ENCODE peak calls at places on chromosomes 2 and 18, in four cellular contexts. X is breast epithelium, C is endothelial cell of umbilical vein, L is HCT116. R is an unnamed sample.

GRCh38 chr2:181673178-181673577 is 7.1 kb downstream of the NEUROD1 start:
- DNase-seq in X (no peak), C (no peak), L (no peak), R (no peak)

GRCh38 chr2:118047273-118047898 is 33.5 kb upstream of the CCDC93 start:
- DNase-seq in X (no peak), C (peak), L (no peak), R (no peak)

GRCh38 chr2:128370468-128371247 is 52.0 kb upstream of the HS6ST1 start:
- DNase-seq in X (no peak), C (no peak), L (no peak), R (no peak)

GRCh38 chr2:120613742-120614481 is 121.8 kb upstream of the GLI2 start:
- DNase-seq in X (no peak), C (no peak), L (no peak), R (no peak)

GRCh38 chr18:34834897-34835296 is 124.8 kb downstream of the DTNA start:
- DNase-seq in X (no peak), C (no peak), L (no peak), R (no peak)

GRCh38 chr2:206584323-206585116 is 57.8 kb upstream of the FAM237A start:
- DNase-seq in X (no peak), C (peak), L (no peak), R (no peak)

GRCh38 chr2:160647967-160648685 is 154.5 kb upstream of the RBMS1 start:
- DNase-seq in X (peak), C (no peak), L (no peak), R (no peak)

GRCh38 chr2:167292430-167293171 is 404.3 kb downstream of the XIRP2 start:
- DNase-seq in X (peak), C (peak), L (peak), R (no peak)

GRCh38 chr2:236972491-236973379 is 113.0 kb upstream of the COPS8 start:
- DNase-seq in X (no peak), C (no peak), L (no peak), R (no peak)

GRCh38 chr18:79954791-79955190 is 3.3 kb upstream of the SLC66A2 start:
- DNase-seq in X (peak), C (no peak), L (no peak), R (no peak)

GRCh38 chr2:65660340-65660739 is 227.9 kb upstream of the SPRED2 start:
- DNase-seq in X (no peak), C (peak), L (no peak), R (no peak)

GRCh38 chr2:98598781-98599428 is 9.4 kb downstream of the COA5 start:
- DNase-seq in X (no peak), C (peak), L (no peak), R (no peak)

GRCh38 chr2:98604547-98604946 is 3.8 kb downstream of the COA5 start:
- DNase-seq in X (no peak), C (no peak), L (no peak), R (peak)

GRCh38 chr2:98606431-98606830 is 1.9 kb downstream of the COA5 start:
- DNase-seq in X (no peak), C (no peak), L (no peak), R (no peak)

GRCh38 chr2:98605076-98605475 is 3.2 kb downstream of the COA5 start:
- DNase-seq in X (no peak), C (no peak), L (no peak), R (no peak)

GRCh38 chr2:98601532-98602132 is 6.7 kb downstream of the COA5 start:
- DNase-seq in X (no peak), C (peak), L (peak), R (no peak)
- TF ChIP-seq POLR2AphosphoS5 in X (no peak), C (no peak), L (no peak), R (no peak)

GRCh38 chr2:197804758-197805597 is 585 bp downstream of the PLCL1 start:
- DNase-seq in X (peak), C (peak), L (no peak), R (no peak)
- H3K27ac ChIP-seq in X (peak), C (peak), L (no peak), R (no peak)

DNA sequence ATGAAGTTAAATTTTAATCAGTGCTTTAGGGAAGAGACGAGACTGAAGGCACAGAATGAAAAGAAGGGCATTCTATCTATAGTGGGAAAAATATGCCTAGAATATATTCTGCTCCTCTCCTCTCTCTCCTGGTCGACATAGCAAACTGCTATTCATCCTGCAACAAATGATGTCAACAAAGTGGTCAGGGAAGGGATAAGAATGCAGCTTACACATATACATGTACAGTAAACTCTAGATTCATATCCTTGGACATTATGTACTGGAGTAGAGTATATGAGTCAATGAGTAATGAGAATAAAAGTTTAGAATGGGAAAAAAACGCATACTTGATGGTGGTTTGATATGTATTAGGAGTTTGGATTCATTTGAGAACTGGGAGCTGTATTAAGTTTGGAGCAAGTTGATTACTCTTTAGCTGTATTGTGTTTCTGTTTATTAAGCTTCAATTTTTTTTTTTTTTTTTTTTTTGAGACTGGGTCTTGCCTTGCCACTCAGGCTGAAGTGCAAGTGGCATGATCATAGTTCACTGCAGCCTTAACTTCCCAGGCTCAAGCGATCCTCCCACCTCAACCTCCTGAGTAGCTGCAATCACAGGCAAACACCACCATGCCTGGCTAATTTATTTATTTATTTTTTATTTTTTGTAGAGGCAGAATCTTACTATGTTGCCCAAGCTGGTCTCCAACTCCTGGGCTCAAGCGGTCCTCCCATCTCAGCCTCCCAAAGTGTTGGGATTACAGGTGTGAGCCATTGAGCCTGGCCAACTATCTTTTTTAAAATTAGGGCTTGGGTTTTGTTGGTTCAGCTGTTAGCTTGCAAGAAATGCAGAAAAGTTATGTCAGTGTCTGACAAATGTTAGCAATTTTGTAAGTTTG is 53.8 kb downstream of the STAT1 start:
- DNase-seq in X (no peak), C (no peak), L (no peak), R (no peak)
- TF ChIP-seq POLR2AphosphoS5 in X (no peak), C (no peak), L (no peak), R (no peak)

GRCh38 chr2:20634430-20635095 is 16.3 kb downstream of the HS1BP3 start:
- DNase-seq in X (peak), C (no peak), L (no peak), R (no peak)
- H3K27ac ChIP-seq in X (peak), C (peak), L (no peak), R (peak)

R was measured in SK-N-MC.